ENCODE peak calls at places on chromosomes 16 and 17, in four cellular contexts. A is H9, Y is lower lobe of right lung, Q is aorta. J is an unnamed sample.

GRCh38 chr16:22320572-22321339 is 23.5 kb downstream of the POLR3E start:
- DNase-seq in A (no peak), Y (no peak), Q (peak; percentile 25), J (no peak)

GRCh38 chr17:39485555-39485954 is 24.3 kb downstream of the CDK12 start:
- DNase-seq in Y (no peak), A (no peak), Q (peak; percentile 38), J (no peak)

GRCh38 chr16:53664724-53665345 is 38.8 kb downstream of the RPGRIP1L start:
- DNase-seq in Y (no peak), Q (no peak), A (no peak), J (no peak)

GRCh38 chr16:14424595-14424994 is 205.5 kb downstream of the PARN start:
- DNase-seq in Y (no peak), Q (no peak), A (no peak), J (no peak)

GRCh38 chr17:12619444-12620199 is 46.1 kb upstream of the MYOCD start:
- DNase-seq in Y (no peak), Q (no peak), A (no peak), J (no peak)

GRCh38 chr16:69340095-69340644 is 598 bp downstream of the NIP7 start:
- DNase-seq in Q (peak; percentile 36), Y (no peak), A (no peak), J (no peak)

GRCh38 chr17:80228477-80228876 is 8.2 kb downstream of the SLC26A11 start:
- DNase-seq in Y (no peak), Q (no peak), A (no peak), J (no peak)

GRCh38 chr16:67445441-67445912 is 14.6 kb downstream of the HSD11B2 start:
- DNase-seq in Q (no peak), A (no peak), Y (no peak), J (no peak)

GRCh38 chr17:45225964-45226530 is 4.4 kb downstream of the FMNL1 start:
- DNase-seq in Q (peak; percentile 86), A (peak; percentile 42), Y (peak; percentile 92), J (peak; percentile 69)

GRCh38 chr17:57739402-57740224 is 5.5 kb downstream of the CCDC182 start:
- DNase-seq in Y (no peak), A (peak; percentile 60), Q (no peak), J (no peak)

GRCh38 chr17:45851022-45851421 is 6.3 kb downstream of the SPPL2C start:
- DNase-seq in A (no peak), Y (no peak), Q (no peak), J (peak; percentile 29)

GRCh38 chr16:66930189-66930588 is 4.0 kb downstream of the CIAO2B start:
- DNase-seq in Q (no peak), Y (no peak), A (no peak), J (no peak)

GRCh38 chr16:67944690-67945391 is 921 bp upstream of the LCAT start:
- DNase-seq in A (no peak), Y (no peak), Q (no peak), J (no peak)

GRCh38 chr17:82230627-82231311 is 1.9 kb downstream of the SLC16A3 start:
- DNase-seq in Q (peak; percentile 95), A (peak; percentile 86), Y (peak; percentile 93), J (no peak)

GRCh38 chr16:24573141-24573540 is 33.8 kb downstream of the RBBP6 start:
- DNase-seq in Y (no peak), A (no peak), Q (no peak), J (no peak)

GRCh38 chr16:80202831-80203230 is 338.0 kb upstream of the DYNLRB2 start:
- DNase-seq in A (no peak), Q (no peak), Y (no peak), J (no peak)

GRCh38 chr17:34542700-34543336 is 36.6 kb upstream of the TMEM132E start:
- DNase-seq in Y (peak; percentile 52), Q (no peak), A (peak; percentile 68), J (no peak)

GRCh38 chr17:30117548-30118155 is 1.0 kb downstream of the NSRP1 start:
- DNase-seq in A (no peak), Y (no peak), Q (no peak), J (no peak)
- H3K4me1 ChIP-seq in A (no peaks in the 10 kb centered on the region), Y (peaks cover 36% of the 10 kb centered on the region), Q (no peaks in the 10 kb centered on the region), J (peaks cover 24% of the 10 kb centered on the region)

GRCh38 chr16:26554030-26554429 is 512.7 kb upstream of the C16orf82 start:
- DNase-seq in Y (no peak), A (no peak), Q (no peak), J (no peak)

GRCh38 chr16:26546573-26546972 is 520.2 kb upstream of the C16orf82 start:
- DNase-seq in Q (no peak), A (no peak), Y (no peak), J (no peak)

GRCh38 chr16:26547681-26548080 is 519.0 kb upstream of the C16orf82 start:
- DNase-seq in A (no peak), Q (no peak), Y (no peak), J (no peak)

DNA sequence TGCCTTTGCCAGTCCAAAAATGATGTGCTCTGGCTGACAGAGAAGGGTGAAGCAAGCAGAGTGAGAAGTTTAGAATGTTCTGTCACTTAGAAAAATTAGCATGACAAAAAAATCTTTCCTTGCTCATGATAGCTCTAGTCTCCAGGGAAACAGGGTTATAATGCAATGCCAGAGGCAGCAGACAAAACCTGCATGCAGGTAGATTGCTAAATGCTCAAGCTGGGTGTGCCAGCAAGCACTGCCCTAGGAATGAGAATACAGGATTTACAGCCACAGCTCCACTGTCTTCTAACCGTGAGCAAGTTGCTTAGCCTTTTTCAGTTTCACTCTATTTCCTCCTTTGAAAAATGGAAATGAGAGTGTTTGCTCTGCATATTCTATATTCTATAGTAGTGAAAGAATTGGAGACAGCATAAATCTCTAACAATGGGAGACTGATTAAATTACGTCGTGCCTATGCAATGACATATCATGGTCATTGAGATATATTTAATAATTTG is 516.6 kb upstream of the C16orf82 start:
- DNase-seq in Y (no peak), Q (no peak), A (no peak), J (no peak)
- H3K9me3 ChIP-seq in Y (no peaks in the 10 kb centered on the region), Q (no peaks in the 10 kb centered on the region), A (no peaks in the 10 kb centered on the region), J (no peaks in the 10 kb centered on the region)

GRCh38 chr17:73974536-73974935 is 228.9 kb upstream of the RPL38 start:
- DNase-seq in A (no peak), Q (no peak), Y (no peak), J (no peak)

GRCh38 chr17:73980517-73980916 is 223.0 kb upstream of the RPL38 start:
- DNase-seq in Y (no peak), A (no peak), Q (no peak), J (no peak)

GRCh38 chr17:73976147-73976546 is 227.3 kb upstream of the RPL38 start:
- DNase-seq in Q (no peak), Y (no peak), A (no peak), J (no peak)

GRCh38 chr17:73973881-73974409 is 229.5 kb upstream of the RPL38 start:
- DNase-seq in A (no peak), Y (no peak), Q (no peak), J (no peak)

DNA sequence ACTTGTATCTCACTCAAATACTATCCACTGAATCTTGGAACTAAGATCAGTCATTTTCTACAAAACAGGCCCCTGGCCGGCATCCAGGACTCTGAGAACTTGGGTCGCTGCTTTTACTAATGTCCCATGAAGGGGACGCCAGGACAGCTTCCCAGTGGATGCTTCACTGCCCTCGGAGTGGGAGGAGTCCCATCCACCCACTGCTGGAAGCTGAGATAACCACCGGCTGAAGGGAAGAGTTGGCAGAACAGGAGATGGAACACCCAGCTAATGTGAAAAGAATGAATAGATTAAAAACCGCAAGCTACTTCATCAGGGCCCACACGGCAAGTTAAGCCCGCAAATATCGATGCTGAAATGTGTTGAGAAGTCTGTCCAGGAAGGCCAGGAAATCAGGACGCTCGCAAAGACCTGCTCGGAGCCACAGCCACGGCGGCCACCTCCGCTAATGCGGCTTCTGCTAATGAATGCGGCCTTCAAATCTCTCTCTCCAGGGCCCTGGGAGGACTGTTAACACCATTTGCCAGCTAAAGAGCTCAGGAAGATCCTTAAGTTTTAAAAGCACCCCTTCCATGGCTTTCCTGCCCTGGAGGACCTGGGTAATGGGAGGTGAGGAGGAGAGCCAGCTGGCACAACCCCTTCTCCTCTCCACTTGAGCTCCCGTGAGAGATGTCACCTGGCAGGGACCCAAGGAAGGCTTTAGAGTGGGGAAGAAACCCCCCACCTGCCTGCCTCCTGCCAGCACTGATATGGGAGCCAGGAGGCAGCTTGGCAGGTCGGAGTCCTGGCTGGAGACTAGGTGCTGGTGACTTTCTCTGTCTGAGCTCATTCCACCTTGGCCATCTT is 226.6 kb upstream of the RPL38 start:
- DNase-seq in Y (no peak), Q (no peak), A (no peak), J (no peak)
- H3K4me1 ChIP-seq in Y (no peaks in the 10 kb centered on the region), Q (no peaks in the 10 kb centered on the region), A (peaks cover 3% of the 10 kb centered on the region), J (no peaks in the 10 kb centered on the region)

GRCh38 chr17:8928347-8928746 is 37.2 kb downstream of the PIK3R5 start:
- DNase-seq in Q (no peak), Y (no peak), A (no peak), J (no peak)
- H3K9me3 ChIP-seq in Q (peaks cover 10% of the 10 kb centered on the region), Y (peaks cover 15% of the 10 kb centered on the region), A (peaks cover 12% of the 10 kb centered on the region), J (peaks cover 15% of the 10 kb centered on the region)

GRCh38 chr16:84607061-84607460 is 10.8 kb downstream of the COTL1 start:
- DNase-seq in Y (no peak), A (no peak), Q (no peak), J (no peak)

GRCh38 chr16:84603115-84603816 is 14.6 kb downstream of the COTL1 start:
- DNase-seq in Y (peak; percentile 85), A (no peak), Q (peak; percentile 97), J (peak; percentile 90)

GRCh38 chr16:84606081-84606875 is 11.6 kb downstream of the COTL1 start:
- DNase-seq in Q (no peak), A (no peak), Y (no peak), J (no peak)

GRCh38 chr16:84604477-84605013 is 13.3 kb downstream of the COTL1 start:
- DNase-seq in A (no peak), Q (no peak), Y (no peak), J (no peak)

DNA sequence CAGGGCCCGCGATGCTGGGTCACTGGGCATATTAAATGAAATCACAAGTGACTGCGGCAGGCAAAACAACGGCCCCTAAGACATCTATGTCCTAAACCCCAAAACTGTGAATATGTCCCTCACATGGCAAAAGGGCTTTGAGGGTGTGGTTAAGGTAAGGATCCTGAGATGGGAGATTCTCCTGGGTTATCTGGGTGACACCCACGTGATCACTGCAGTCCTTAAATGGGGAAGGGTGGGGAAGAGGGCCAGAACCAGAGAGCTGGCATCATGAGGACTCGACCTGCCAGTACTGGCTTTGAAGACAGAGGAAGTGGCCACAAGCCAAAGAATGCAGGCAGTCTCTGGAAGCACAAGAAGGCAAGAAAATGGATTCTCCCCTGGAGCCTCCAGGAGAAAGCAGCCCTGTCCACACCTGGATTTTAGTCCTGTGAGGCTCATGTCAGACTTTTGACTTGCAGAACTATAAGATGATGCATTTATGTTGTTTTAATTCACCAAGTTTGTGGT is 12.5 kb downstream of the COTL1 start:
- DNase-seq in A (no peak), Q (no peak), Y (no peak), J (no peak)
- H3K4me1 ChIP-seq in A (peaks cover 4% of the 10 kb centered on the region), Q (no peaks in the 10 kb centered on the region), Y (peaks cover 75% of the 10 kb centered on the region), J (peaks cover 22% of the 10 kb centered on the region)